ENCODE peak calls at places on chromosomes 13 and 19, in five cellular contexts. H, J, T, K and L are unnamed samples.

GRCh38 chr19:5947435-5947834 is 30.5 kb downstream of the RANBP3 start:
- ATAC-seq in T (no peak), K (no peak), H (peak), J (no peak), L (peak)

GRCh38 chr19:40366697-40367561 is 18.4 kb downstream of the PLD3 start:
- ATAC-seq in K (no peak), H (peak), T (peak), J (no peak), L (no peak)

GRCh38 chr13:89214115-89214514 is 1542.9 kb downstream of the SLITRK5 start:
- ATAC-seq in T (no peak), J (no peak), H (no peak), K (no peak), L (no peak)

GRCh38 chr13:42745655-42746054 is 35.7 kb upstream of the FAM216B start:
- ATAC-seq in K (no peak), J (no peak), H (no peak), T (no peak), L (no peak)

GRCh38 chr19:46232468-46232867 is 2.9 kb downstream of the IGFL1 start:
- ATAC-seq in H (no peak), K (no peak), T (no peak), J (no peak), L (no peak)

GRCh38 chr19:19674315-19674714 is 5.7 kb downstream of the ZNF101 start:
- ATAC-seq in K (no peak), T (no peak), H (no peak), J (no peak), L (no peak)

GRCh38 chr13:37446503-37446902 is 152.1 kb downstream of the POSTN start:
- ATAC-seq in J (no peak), K (no peak), H (no peak), T (no peak), L (no peak)

GRCh38 chr19:12720851-12721655 is 2.7 kb downstream of the TNPO2 start:
- ATAC-seq in T (peak), H (no peak), J (peak), K (peak), L (no peak)

GRCh38 chr13:30666113-30666512 is 48.4 kb downstream of the USPL1 start:
- ATAC-seq in K (no peak), T (peak), J (no peak), H (no peak), L (no peak)

GRCh38 chr13:105035092-105035491 is 1500.4 kb downstream of the EFNB2 start:
- ATAC-seq in J (no peak), H (no peak), K (no peak), T (no peak), L (no peak)

GRCh38 chr13:49649244-49649962 is 21.1 kb downstream of the ARL11 start:
- ATAC-seq in K (peak), J (no peak), H (no peak), T (peak), L (no peak)

GRCh38 chr19:28234637-28235036 is 978.3 kb downstream of the UQCRFS1 start:
- ATAC-seq in H (no peak), T (no peak), K (no peak), J (no peak), L (no peak)

GRCh38 chr19:28239270-28239669 is 973.7 kb downstream of the UQCRFS1 start:
- ATAC-seq in K (no peak), H (no peak), J (no peak), T (peak), L (no peak)

GRCh38 chr19:28235606-28236125 is 977.3 kb downstream of the UQCRFS1 start:
- ATAC-seq in K (no peak), T (no peak), J (no peak), H (no peak), L (no peak)
- TF ChIP-seq POLR2AphosphoS5 in K (no peak), T (no peak), J (no peak), H (no peak), L (no peak)

GRCh38 chr13:32977321-32977720 is 38.9 kb upstream of the KL start:
- ATAC-seq in J (no peak), H (no peak), T (no peak), K (no peak), L (no peak)
- H3K4me3 ChIP-seq in J (no peak), H (no peak), T (no peak), K (no peak), L (no peak)

GRCh38 chr13:22793598-22794134 is 387.1 kb upstream of the SGCG start:
- ATAC-seq in J (no peak), T (no peak), H (peak), K (peak), L (no peak)
- TF ChIP-seq EP300 in J (no peak), T (no peak), H (no peak), K (peak), L (no peak)

DNA sequence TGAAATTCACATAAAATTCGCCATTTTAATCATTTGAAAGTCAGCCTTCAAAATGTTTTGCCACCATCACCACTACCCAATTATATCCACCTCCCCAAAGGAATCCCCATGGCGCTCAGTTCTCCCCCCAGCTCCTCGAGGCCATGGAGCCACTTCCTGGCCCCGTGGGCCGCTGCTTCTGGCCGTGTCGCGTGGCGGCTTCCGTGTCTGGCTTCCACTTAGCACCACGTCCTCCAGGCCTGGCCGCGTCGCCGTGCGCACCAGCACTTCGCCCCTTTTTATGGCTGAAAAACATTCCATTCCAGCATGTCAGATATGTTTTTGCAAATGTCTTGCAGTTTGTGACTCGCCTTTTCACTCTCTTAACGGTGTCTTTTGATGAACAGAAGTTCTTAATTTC is 46.7 kb upstream of the DCUN1D2 start:
- ATAC-seq in K (no peak), J (no peak), H (no peak), T (no peak), L (no peak)
- TF ChIP-seq POLR2AphosphoS5 in K (no peak), J (no peak), H (no peak), T (no peak), L (no peak)

GRCh38 chr19:49481020-49481683 is 6.3 kb upstream of the RPL13A start:
- ATAC-seq in J (no peak), H (peak), K (peak), T (no peak), L (no peak)
- H3K4me3 ChIP-seq in J (no peak), H (no peak), K (no peak), T (no peak), L (no peak)

GRCh38 chr19:43956827-43957226 is 5.8 kb downstream of the ZNF221 start:
- ATAC-seq in J (peak), H (no peak), T (no peak), K (no peak), L (no peak)

GRCh38 chr19:43950834-43951626 is at the start of gene ZNF221:
- ATAC-seq in T (peak), H (peak), K (peak), J (peak), L (peak)
- TF ChIP-seq EP300 in T (peak), H (no peak), K (no peak), J (no peak), L (no peak)

DNA sequence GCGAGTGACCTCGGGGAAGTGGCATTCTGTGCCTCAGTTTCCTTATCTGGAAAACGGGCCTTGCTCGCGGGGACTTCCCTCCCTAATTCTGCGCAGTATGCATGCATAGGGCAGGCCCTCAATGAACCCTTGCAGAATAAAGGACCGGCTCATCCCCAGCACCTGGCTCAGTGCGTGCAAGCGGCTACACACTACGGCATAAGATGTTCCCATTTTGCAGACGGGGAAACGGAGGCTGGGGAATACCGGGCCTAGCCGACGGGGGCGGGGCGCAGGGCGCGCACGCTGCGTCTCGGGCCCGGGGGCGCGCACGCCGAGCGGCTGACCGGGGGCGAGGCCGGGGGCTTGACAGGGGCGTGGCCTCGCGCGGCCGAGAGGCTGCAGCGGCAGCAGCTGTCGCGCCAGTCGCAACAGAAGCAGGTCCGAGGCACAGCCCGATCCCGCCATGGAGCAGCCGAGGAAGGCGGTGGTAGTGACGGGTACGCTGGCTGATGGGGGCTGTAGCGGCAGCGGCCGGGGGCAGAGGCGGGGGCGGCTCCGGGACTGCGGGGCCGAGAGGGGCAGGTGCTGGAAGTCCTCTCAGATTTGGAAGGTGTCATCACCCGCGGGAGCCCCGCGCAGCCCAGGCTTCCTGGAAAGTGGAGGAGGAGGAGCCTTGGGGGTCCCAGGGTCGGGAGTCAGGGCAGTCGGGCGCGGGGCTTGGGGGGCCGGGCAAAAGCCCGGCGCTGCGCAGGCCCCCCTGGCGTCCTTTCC is at the start of gene PGPEP1:
- ATAC-seq in T (peak), H (peak), J (peak), K (peak), L (peak)
- TF ChIP-seq POLR2AphosphoS5 in T (no peak), H (peak), J (no peak), K (no peak), L (no peak)

GRCh38 chr13:109874444-109874920 is 88.1 kb upstream of the IRS2 start:
- ATAC-seq in J (no peak), K (no peak), T (no peak), H (no peak), L (peak)

GRCh38 chr13:109875746-109876145 is 89.4 kb upstream of the IRS2 start:
- ATAC-seq in H (no peak), K (no peak), J (no peak), T (no peak), L (no peak)

GRCh38 chr13:109872864-109873263 is 86.5 kb upstream of the IRS2 start:
- ATAC-seq in T (no peak), K (no peak), J (no peak), H (no peak), L (no peak)

GRCh38 chr13:109873351-109874123 is 87.2 kb upstream of the IRS2 start:
- ATAC-seq in T (no peak), K (no peak), H (no peak), J (no peak), L (no peak)

DNA sequence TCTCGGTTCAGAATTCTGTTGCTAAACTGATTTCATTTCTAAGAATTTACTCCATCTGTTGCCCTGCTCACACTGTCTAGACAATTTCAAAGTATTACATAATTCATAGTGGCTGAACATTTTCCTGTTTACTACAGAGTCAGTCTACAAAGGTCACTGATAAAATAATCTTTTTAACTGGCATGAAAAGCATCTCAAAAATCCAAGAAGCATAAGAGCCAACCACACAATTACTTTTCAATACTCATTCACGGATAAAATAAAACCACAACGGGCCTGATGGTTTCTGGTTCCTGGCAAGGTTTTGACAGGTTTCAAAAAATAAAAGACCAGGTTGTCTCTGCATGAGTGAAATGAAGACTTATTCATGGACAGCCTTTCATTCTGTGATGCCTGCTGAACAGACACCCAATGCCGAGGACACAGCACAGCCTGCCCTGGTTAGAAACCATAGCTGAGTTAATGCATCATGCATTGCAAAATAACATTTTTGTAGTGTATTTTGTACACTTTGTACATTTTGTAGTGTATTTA is 88.6 kb upstream of the IRS2 start:
- ATAC-seq in T (no peak), K (no peak), J (no peak), H (peak), L (peak)
- H3K4me3 ChIP-seq in T (no peak), K (no peak), J (no peak), H (no peak), L (no peak)

GRCh38 chr13:27535546-27535945 is 84.8 kb downstream of the LNX2 start:
- ATAC-seq in T (no peak), H (no peak), K (no peak), J (no peak), L (no peak)
- TF ChIP-seq EP300 in T (no peak), H (no peak), K (no peak), J (no peak), L (no peak)

DNA sequence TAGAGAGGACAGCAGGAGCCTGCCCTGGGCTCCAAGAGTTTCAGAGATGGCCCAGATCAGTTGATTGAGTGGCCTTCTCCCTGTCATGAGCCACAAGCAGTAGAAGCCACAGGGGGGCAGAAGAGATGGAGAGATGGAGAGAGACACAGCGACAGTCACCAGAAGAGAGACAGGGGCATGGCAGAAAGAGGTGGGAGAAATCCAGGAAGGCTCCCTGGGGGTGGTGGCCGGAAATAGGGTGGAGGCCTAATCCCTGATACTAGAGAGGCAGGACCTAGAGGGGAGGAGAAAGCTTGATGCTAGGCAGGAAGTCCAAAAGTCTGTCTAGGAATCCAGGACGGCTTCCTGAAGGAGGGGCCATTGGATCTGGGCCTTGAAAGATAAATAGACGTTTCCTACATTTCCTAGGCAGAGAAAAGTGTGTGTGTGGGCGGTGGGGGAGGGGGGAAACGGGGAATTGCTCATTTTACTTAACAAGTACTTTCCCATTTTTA is 9.6 kb upstream of the TPM4 start:
- ATAC-seq in T (peak), J (peak), H (no peak), K (peak), L (peak)
- TF ChIP-seq POLR2AphosphoS5 in T (no peak), J (no peak), H (peak), K (no peak), L (peak)